ENCODE peak calls at places on chromosome 1, in nine cellular contexts. F is ovary, Y is endothelial cell of umbilical vein, I is hepatocyte, M is NB4, J is IMR-90, W is astrocyte of the cerebellum, Z is mesothelial cell of epicardium, T is astrocyte of the spinal cord. V is an unnamed sample.

GRCh38 chr1:228478912-228479665 is 8.1 kb upstream of the RNF187 start:
- DNase-seq in F (no peak), Y (no peak), I (no peak), M (peak), J (no peak), W (no peak), Z (no peak), T (no peak), V (no peak)

GRCh38 chr1:46131727-46132528 is 501 bp downstream of the PIK3R3 start:
- DNase-seq in F (peak), Y (peak), I (peak), M (peak), J (peak), W (no peak), Z (no peak), T (peak), V (peak)

GRCh38 chr1:84985365-84985764 is 11.5 kb downstream of the MCOLN2 start:
- DNase-seq in F (no peak), Y (no peak), I (no peak), M (no peak), J (no peak), W (no peak), Z (no peak), T (no peak), V (no peak)

GRCh38 chr1:192436441-192437078 is 119.8 kb downstream of the RGS21 start:
- DNase-seq in F (no peak), Y (no peak), I (no peak), M (no peak), J (no peak), W (no peak), Z (no peak), T (no peak), V (peak)

GRCh38 chr1:236029428-236029940 is 35.4 kb downstream of the NID1 start:
- DNase-seq in F (no peak), Y (no peak), I (no peak), M (no peak), J (no peak), W (no peak), Z (no peak), T (no peak), V (no peak)

GRCh38 chr1:203990118-203990517 is 82.8 kb upstream of the SOX13 start:
- DNase-seq in F (no peak), Y (no peak), I (no peak), M (no peak), J (no peak), W (no peak), Z (no peak), T (no peak), V (no peak)

GRCh38 chr1:65067491-65068201 is 80.4 kb upstream of the AK4 start:
- DNase-seq in F (peak), Y (peak), I (peak), M (peak), J (peak), W (peak), Z (peak), T (peak), V (peak)

GRCh38 chr1:213714645-213715044 is 273.1 kb upstream of the PROX1 start:
- DNase-seq in F (no peak), Y (no peak), I (no peak), M (no peak), J (no peak), W (no peak), Z (no peak), T (no peak), V (no peak)

GRCh38 chr1:86739901-86740507 is 35.6 kb downstream of the SH3GLB1 start:
- DNase-seq in F (no peak), Y (no peak), I (no peak), M (no peak), J (peak), W (no peak), Z (no peak), T (no peak), V (no peak)

GRCh38 chr1:6163191-6163972 is 16.7 kb downstream of the CHD5 start:
- DNase-seq in F (no peak), Y (no peak), I (no peak), M (no peak), J (no peak), W (no peak), Z (no peak), T (no peak), V (no peak)

GRCh38 chr1:12121212-12122000 is 45.4 kb upstream of the TNFRSF1B start:
- DNase-seq in F (no peak), Y (no peak), I (no peak), M (no peak), J (peak), W (peak), Z (no peak), T (no peak), V (no peak)

GRCh38 chr1:24902471-24902891 is 27.6 kb downstream of the RUNX3 start:
- DNase-seq in F (no peak), Y (no peak), I (no peak), M (no peak), J (no peak), W (no peak), Z (no peak), T (no peak), V (no peak)

GRCh38 chr1:182143825-182144661 is 82.5 kb upstream of the ZNF648 start:
- DNase-seq in F (peak), Y (peak), I (peak), M (peak), J (peak), W (peak), Z (no peak), T (peak), V (peak)

GRCh38 chr1:64890699-64891439 is 75.5 kb downstream of the JAK1 start:
- DNase-seq in F (no peak), Y (peak), I (no peak), M (no peak), J (no peak), W (no peak), Z (no peak), T (no peak), V (no peak)

GRCh38 chr1:223748773-223749733 is 36.7 kb downstream of the CAPN2 start:
- DNase-seq in F (peak), Y (peak), I (peak), M (peak), J (peak), W (no peak), Z (peak), T (peak), V (peak)

GRCh38 chr1:156062189-156062588 is 1.2 kb downstream of the RAB25 start:
- DNase-seq in F (no peak), Y (no peak), I (peak), M (no peak), J (peak), W (no peak), Z (no peak), T (no peak), V (no peak)

GRCh38 chr1:156065212-156065611 is 4.3 kb downstream of the RAB25 start:
- DNase-seq in F (no peak), Y (no peak), I (no peak), M (no peak), J (no peak), W (no peak), Z (no peak), T (no peak), V (no peak)

GRCh38 chr1:156064615-156065014 is 3.7 kb downstream of the RAB25 start:
- DNase-seq in F (no peak), Y (no peak), I (no peak), M (no peak), J (no peak), W (no peak), Z (no peak), T (no peak), V (no peak)

GRCh38 chr1:156065871-156066270 is 4.9 kb downstream of the RAB25 start:
- DNase-seq in F (no peak), Y (no peak), I (no peak), M (no peak), J (no peak), W (no peak), Z (no peak), T (no peak), V (no peak)

GRCh38 chr1:156063997-156064285 is 3.0 kb downstream of the RAB25 start:
- DNase-seq in F (no peak), Y (no peak), I (peak), M (no peak), J (peak), W (no peak), Z (no peak), T (peak), V (no peak)
- TF ChIP-seq CTCF in F (no peak), Y (no peak), I (no peak), M (no peak), J (no peak), W (no peak), Z (no peak), T (no peak), V (no peak)

GRCh38 chr1:212699104-212699838 is 369 bp downstream of the BATF3 start:
- DNase-seq in F (peak), Y (peak), I (peak), M (peak), J (peak), W (no peak), Z (no peak), T (peak), V (peak)
- TF ChIP-seq CTCF in F (no peak), Y (peak), I (peak), M (peak), J (peak), W (peak), Z (peak), T (peak), V (peak)

GRCh38 chr1:23664837-23665795 is 26.5 kb upstream of the RPL11 start:
- DNase-seq in F (no peak), Y (peak), I (no peak), M (peak), J (no peak), W (no peak), Z (no peak), T (peak), V (peak)
- TF ChIP-seq CTCF in F (no peak), Y (peak), I (no peak), M (peak), J (peak), W (peak), Z (peak), T (peak), V (peak)

GRCh38 chr1:193754732-193755427 is 568.5 kb upstream of the B3GALT2 start:
- DNase-seq in F (no peak), Y (no peak), I (no peak), M (peak), J (no peak), W (no peak), Z (no peak), T (no peak), V (no peak)
- TF ChIP-seq CTCF in F (no peak), Y (no peak), I (no peak), M (no peak), J (no peak), W (peak), Z (no peak), T (no peak), V (peak)

GRCh38 chr1:9797049-9797448 is 26.7 kb downstream of the CLSTN1 start:
- DNase-seq in F (no peak), Y (no peak), I (no peak), M (no peak), J (no peak), W (no peak), Z (no peak), T (no peak), V (no peak)
- TF ChIP-seq CTCF in F (no peak), Y (no peak), I (no peak), M (no peak), J (no peak), W (no peak), Z (no peak), T (no peak), V (no peak)

DNA sequence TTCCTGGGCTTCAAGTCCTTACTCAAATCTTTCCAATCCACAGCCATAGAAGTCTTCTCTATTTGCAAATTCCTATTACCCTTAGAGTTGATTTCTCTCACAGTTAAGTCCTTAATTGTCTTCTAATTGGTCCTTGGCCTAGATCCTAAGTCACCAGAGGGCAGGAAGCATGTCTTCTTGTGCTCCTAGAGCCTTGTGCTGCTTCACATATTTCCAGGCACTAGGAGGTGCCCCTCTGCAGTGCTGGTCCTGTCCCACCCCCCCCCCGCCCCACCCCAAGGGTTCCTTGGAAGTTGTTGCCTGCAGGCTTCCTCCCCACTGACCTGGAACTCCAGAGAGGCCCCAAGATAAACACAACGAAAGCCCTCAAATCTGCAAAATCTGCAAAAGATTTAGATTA is 28.1 kb upstream of the TARBP1 start:
- DNase-seq in F (no peak), Y (no peak), I (no peak), M (no peak), J (no peak), W (no peak), Z (no peak), T (no peak), V (no peak)
- TF ChIP-seq CTCF in F (no peak), Y (no peak), I (no peak), M (no peak), J (no peak), W (no peak), Z (no peak), T (no peak), V (no peak)

GRCh38 chr1:113928129-113928949 is 785 bp upstream of the HIPK1 start:
- DNase-seq in F (no peak), Y (no peak), I (peak), M (peak), J (peak), W (no peak), Z (no peak), T (peak), V (no peak)

GRCh38 chr1:113931456-113931855 is 2.3 kb downstream of the HIPK1 start:
- DNase-seq in F (no peak), Y (peak), I (peak), M (peak), J (peak), W (peak), Z (no peak), T (peak), V (no peak)

GRCh38 chr1:113928950-113929749 is at the start of gene HIPK1:
- DNase-seq in F (peak), Y (peak), I (peak), M (peak), J (peak), W (peak), Z (peak), T (peak), V (peak)

GRCh38 chr1:113930499-113931161 is 1.5 kb downstream of the HIPK1 start:
- DNase-seq in F (no peak), Y (peak), I (peak), M (peak), J (peak), W (peak), Z (no peak), T (peak), V (peak)

GRCh38 chr1:113929750-113930498 is 800 bp downstream of the HIPK1 start:
- DNase-seq in F (peak), Y (no peak), I (peak), M (peak), J (peak), W (no peak), Z (peak), T (peak), V (peak)
- TF ChIP-seq CTCF in F (no peak), Y (no peak), I (peak), M (no peak), J (no peak), W (no peak), Z (no peak), T (no peak), V (peak)

DNA sequence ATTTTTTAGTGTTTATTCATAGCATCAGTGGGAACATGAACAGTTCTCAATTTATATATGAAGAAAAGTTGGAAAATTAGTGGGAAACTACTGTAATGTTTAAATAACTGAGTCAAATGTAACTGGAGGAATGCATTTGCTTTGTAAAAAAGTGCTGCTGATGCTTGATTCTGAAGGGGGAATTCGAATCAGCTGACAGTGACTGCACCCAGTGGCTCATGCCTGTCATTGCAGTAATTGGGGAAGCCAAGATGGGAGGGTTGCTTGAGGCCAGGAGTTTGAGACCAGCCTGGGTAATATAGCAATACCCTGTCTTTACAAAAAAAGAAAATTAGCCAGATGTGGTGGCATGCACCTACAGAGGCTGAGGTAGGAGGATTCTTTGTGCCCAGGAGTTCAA is 398.4 kb downstream of the ZP4 start:
- DNase-seq in F (no peak), Y (no peak), I (no peak), M (peak), J (no peak), W (no peak), Z (no peak), T (no peak), V (no peak)
- TF ChIP-seq CTCF in F (no peak), Y (no peak), I (no peak), M (peak), J (no peak), W (no peak), Z (no peak), T (no peak), V (no peak)

GRCh38 chr1:50419192-50419906 is 3.9 kb downstream of the DMRTA2 start:
- DNase-seq in F (no peak), Y (no peak), I (no peak), M (no peak), J (no peak), W (no peak), Z (no peak), T (no peak), V (no peak)
- TF ChIP-seq CTCF in F (no peak), Y (peak), I (no peak), M (no peak), J (no peak), W (no peak), Z (peak), T (peak), V (no peak)